ENCODE peak calls at places on chromosomes 12 and 14, in seven cellular contexts. C, L, I, X, K, U and V are unnamed samples.
A peak's percentile ranks its signal among the peaks of the same experiment; 100 is the strongest.

GRCh38 chr12:115312901-115313300 is 628.9 kb upstream of the TBX3 start:
- DNase-seq in C (no peak), L (no peak), I (no peak), X (no peak), K (no peak), U (no peak), V (no peak)

GRCh38 chr12:1932264-1932777 is 13.9 kb upstream of the CACNA2D4 start:
- DNase-seq in C (no peak), L (no peak), I (peak; percentile 81), X (no peak), K (no peak), U (no peak), V (peak; percentile 40)

GRCh38 chr14:61146896-61147295 is 134.2 kb downstream of the TMEM30B start:
- DNase-seq in C (no peak), L (no peak), I (no peak), X (no peak), K (no peak), U (no peak), V (no peak)

GRCh38 chr14:60904381-60904780 is 76.5 kb downstream of the TRMT5 start:
- DNase-seq in C (no peak), L (no peak), I (no peak), X (no peak), K (no peak), U (no peak), V (no peak)

GRCh38 chr14:31457665-31458659 is 656 bp upstream of the DTD2 start:
- DNase-seq in C (no peak), L (no peak), I (no peak), X (no peak), K (no peak), U (no peak), V (no peak)

GRCh38 chr12:120265483-120266179 is at the start of gene PXN:
- DNase-seq in C (peak; percentile 86), L (peak; percentile 97), I (peak; percentile 34), X (no peak), K (peak; percentile 88), U (no peak), V (peak; percentile 96)

GRCh38 chr12:49541911-49542505 is 3.2 kb downstream of the KCNH3 start:
- DNase-seq in C (peak; percentile 15), L (no peak), I (no peak), X (no peak), K (no peak), U (no peak), V (peak; percentile 39)

GRCh38 chr14:91669867-91670266 is 62.0 kb downstream of the CATSPERB start:
- DNase-seq in C (no peak), L (no peak), I (no peak), X (no peak), K (no peak), U (no peak), V (no peak)

GRCh38 chr14:92559486-92559885 is 45.9 kb downstream of the RIN3 start:
- DNase-seq in C (no peak), L (no peak), I (no peak), X (no peak), K (no peak), U (no peak), V (no peak)

GRCh38 chr14:105050551-105050897 is 14.7 kb downstream of the GPR132 start:
- DNase-seq in C (no peak), L (no peak), I (no peak), X (no peak), K (no peak), U (no peak), V (no peak)
- TF ChIP-seq CTCF in C (no peak), L (no peak), I (no peak), X (no peak), K (no peak), U (no peak), V (no peak)

GRCh38 chr12:109461049-109461845 is 15.9 kb downstream of the KCTD10 start:
- DNase-seq in C (peak; percentile 50), L (no peak), I (no peak), X (no peak), K (no peak), U (no peak), V (no peak)

GRCh38 chr12:109461846-109462766 is 15.0 kb downstream of the KCTD10 start:
- DNase-seq in C (no peak), L (peak; percentile 51), I (peak; percentile 82), X (peak; percentile 88), K (no peak), U (no peak), V (no peak)

GRCh38 chr12:109464642-109465351 is 12.3 kb downstream of the KCTD10 start:
- DNase-seq in C (no peak), L (no peak), I (no peak), X (no peak), K (no peak), U (no peak), V (no peak)

GRCh38 chr12:109463776-109464175 is 13.3 kb downstream of the KCTD10 start:
- DNase-seq in C (no peak), L (no peak), I (no peak), X (no peak), K (no peak), U (no peak), V (no peak)

DNA sequence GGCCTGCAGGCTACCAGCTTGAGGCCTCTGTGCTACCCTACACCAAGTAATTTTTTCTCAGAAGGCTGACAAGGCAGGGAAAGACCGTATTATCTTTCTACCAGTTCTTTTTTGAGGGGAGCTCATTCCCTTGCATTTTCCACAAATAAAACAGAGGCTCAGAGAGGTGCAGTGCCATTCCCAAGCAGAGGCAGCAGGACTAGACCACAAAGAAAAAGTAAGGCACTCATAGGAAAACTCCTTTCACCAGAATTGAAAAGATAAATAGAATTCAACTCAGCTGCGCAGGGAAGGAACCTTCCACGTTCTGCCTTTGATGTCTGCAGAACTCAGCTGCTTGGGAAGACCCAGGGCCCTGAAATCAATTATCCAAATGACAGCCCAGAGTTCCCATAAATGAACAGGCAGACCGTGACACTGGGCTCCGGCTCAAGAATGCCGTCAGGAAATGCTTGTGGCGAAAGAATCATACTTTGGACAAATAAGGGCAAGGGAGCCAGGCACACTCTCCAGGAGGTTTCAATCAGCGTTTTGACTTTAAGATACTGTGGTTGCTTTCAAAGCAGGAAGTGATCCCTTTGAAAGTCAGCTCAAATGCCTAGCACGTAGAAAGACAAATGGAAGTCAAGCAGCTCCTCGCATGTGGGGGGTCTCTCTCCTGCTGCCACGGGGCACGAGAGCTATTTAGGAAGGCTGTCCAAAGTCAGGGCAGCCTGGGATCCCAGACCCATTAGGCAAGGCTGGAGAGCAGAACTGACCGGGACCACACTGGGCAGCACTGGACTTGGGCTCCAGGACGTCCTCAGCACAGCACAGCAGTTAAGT is 14.0 kb downstream of the KCTD10 start:
- DNase-seq in C (no peak), L (peak; percentile 30), I (peak; percentile 98), X (peak; percentile 98), K (no peak), U (peak; percentile 50), V (no peak)
- TF ChIP-seq CTCF in C (no peak), L (no peak), I (no peak), X (peak; percentile 1), K (no peak), U (no peak), V (no peak)

GRCh38 chr12:80261403-80261802 is 162.1 kb downstream of the OTOGL start:
- DNase-seq in C (no peak), L (no peak), I (no peak), X (no peak), K (no peak), U (no peak), V (no peak)
- TF ChIP-seq CTCF in C (no peak), L (no peak), I (no peak), X (no peak), K (no peak), U (no peak), V (no peak)

GRCh38 chr12:93152617-93153016 is 223.5 kb upstream of the EEA1 start:
- DNase-seq in C (no peak), L (no peak), I (no peak), X (no peak), K (no peak), U (no peak), V (no peak)

GRCh38 chr12:93153321-93153720 is 224.2 kb upstream of the EEA1 start:
- DNase-seq in C (no peak), L (no peak), I (no peak), X (peak; percentile 42), K (no peak), U (no peak), V (no peak)

GRCh38 chr12:93156091-93156490 is 221.6 kb upstream of the NUDT4 start:
- DNase-seq in C (no peak), L (no peak), I (no peak), X (no peak), K (no peak), U (no peak), V (no peak)

GRCh38 chr12:93154096-93154728 is 223.5 kb upstream of the NUDT4 start:
- DNase-seq in C (no peak), L (no peak), I (no peak), X (no peak), K (no peak), U (no peak), V (no peak)

DNA sequence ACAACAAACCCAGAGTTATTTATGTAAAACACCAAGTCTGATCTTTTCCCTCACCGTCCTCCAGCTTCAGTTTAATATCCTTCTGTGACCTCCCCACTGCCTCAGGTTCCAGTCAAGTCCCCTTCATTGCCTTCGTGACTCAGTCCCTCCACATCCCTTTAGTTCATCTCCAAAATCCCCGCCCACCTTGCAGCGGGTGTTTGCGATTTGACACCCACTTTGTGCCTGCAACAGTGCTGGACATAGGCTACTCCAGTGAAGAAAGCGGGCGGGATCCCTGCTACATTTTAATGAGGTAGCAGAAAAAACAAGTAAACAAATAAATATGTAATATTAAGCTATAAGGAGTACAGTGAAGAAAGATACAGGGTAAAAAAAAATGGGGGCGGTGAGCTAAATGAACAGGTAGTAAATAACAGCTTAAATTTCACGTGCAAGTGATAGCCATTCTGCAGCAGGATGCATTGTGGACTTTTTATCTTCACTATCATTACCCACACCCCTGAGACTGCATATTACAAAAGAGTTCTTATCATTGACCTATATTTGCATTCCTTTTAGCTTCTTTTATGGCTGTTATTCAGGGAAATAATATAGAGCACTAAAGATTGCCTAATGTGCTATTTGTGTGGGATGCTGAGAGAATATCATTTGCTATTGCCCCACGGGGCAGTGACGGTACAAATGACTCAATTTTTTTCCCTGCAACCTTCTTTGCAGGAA is 222.8 kb upstream of the NUDT4 start:
- DNase-seq in C (no peak), L (no peak), I (no peak), X (no peak), K (no peak), U (no peak), V (no peak)
- TF ChIP-seq CTCF in C (no peak), L (no peak), I (no peak), X (no peak), K (no peak), U (no peak), V (no peak)

DNA sequence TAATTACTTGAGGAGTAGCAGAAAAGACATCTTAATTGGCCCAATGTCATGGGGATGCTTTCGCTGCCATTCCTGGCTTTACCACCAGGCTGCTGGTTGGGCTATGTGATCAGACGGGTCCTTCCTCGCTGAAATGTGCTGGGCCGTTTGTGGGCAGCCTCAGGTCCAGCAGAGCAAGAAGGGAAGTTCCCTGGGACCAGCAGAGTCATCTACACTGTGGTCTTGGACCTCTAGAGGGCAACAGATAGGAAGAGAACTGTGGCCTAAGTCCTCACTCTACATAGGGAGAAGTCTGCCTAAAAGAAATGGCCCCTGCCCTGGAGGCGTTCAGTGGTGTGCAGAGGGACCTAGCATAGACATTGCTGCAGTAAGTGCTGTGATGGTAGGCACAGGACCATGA is 10.9 kb downstream of the EVL start:
- DNase-seq in C (no peak), L (peak; percentile 19), I (no peak), X (no peak), K (peak; percentile 77), U (no peak), V (peak; percentile 42)
- TF ChIP-seq CTCF in C (peak; percentile 56), L (peak; percentile 56), I (peak; percentile 27), X (peak; percentile 30), K (peak; percentile 70), U (no peak), V (peak; percentile 43)